ENCODE peak calls at places on chromosomes 12 and 14, in eight cellular contexts. V is body of pancreas, I is GM12865, R is nephron progenitor cell, N is heart right ventricle, J is IMR-90, E is lower lobe of right lung, T is BJ. U is an unnamed sample.

GRCh38 chr12:101407054-101407437 is 526 bp downstream of the ARL1 start:
- DNase-seq in I (no peak), R (no peak), E (peak), V (no peak), J (no peak), N (no peak), T (no peak), U (no peak)

GRCh38 chr12:132355742-132356681 is 26.6 kb upstream of the GALNT9 start:
- DNase-seq in V (no peak), J (no peak), E (peak), R (no peak), N (no peak), T (no peak), I (no peak), U (no peak)

GRCh38 chr12:90501412-90501811 is 453.6 kb downstream of the CCER1 start:
- DNase-seq in T (no peak), J (no peak), V (no peak), E (no peak), N (no peak), R (no peak), I (no peak), U (no peak)

GRCh38 chr14:83164016-83164415 is 1630.4 kb upstream of the SEL1L start:
- DNase-seq in T (peak), J (peak), V (no peak), I (no peak), N (no peak), E (no peak), R (no peak), U (peak)

GRCh38 chr14:42002139-42002538 is 395.5 kb downstream of the LRFN5 start:
- DNase-seq in J (peak), I (no peak), E (no peak), R (no peak), N (no peak), T (no peak), V (no peak), U (no peak)

GRCh38 chr14:51860164-51860835 is at the start of gene GNG2:
- DNase-seq in N (peak), V (peak), E (peak), I (peak), J (peak), R (peak), T (no peak), U (peak)

GRCh38 chr12:106284294-106285105 is 18.0 kb upstream of the TCP11L2 start:
- DNase-seq in T (no peak), E (no peak), V (no peak), N (no peak), I (no peak), J (no peak), R (no peak), U (no peak)

GRCh38 chr12:127165567-127166392 is 1101.2 kb upstream of the TMEM132C start:
- DNase-seq in E (peak), R (peak), J (peak), N (peak), V (peak), I (peak), T (no peak), U (peak)

GRCh38 chr12:106675651-106676435 is 93.0 kb downstream of the RFX4 start:
- DNase-seq in R (no peak), V (no peak), J (no peak), N (no peak), E (no peak), T (no peak), I (no peak), U (no peak)

GRCh38 chr12:6927379-6927991 is at the start of gene ATN1:
- DNase-seq in J (peak), T (no peak), E (peak), N (peak), V (peak), R (peak), I (no peak), U (peak)

GRCh38 chr12:19648173-19648572 is 208.9 kb downstream of the AEBP2 start:
- DNase-seq in J (no peak), V (no peak), T (no peak), R (no peak), I (peak), E (no peak), N (no peak), U (no peak)

GRCh38 chr14:34930591-34931069 is 52.2 kb upstream of the SRP54 start:
- DNase-seq in I (peak), J (no peak), R (no peak), E (no peak), N (no peak), T (no peak), V (no peak), U (no peak)

GRCh38 chr14:75328575-75328974 is 49.9 kb downstream of the FOS start:
- DNase-seq in J (no peak), R (no peak), T (no peak), E (no peak), I (no peak), N (no peak), V (no peak), U (no peak)

GRCh38 chr14:20657216-20658211 is 16.0 kb upstream of the OR6S1 start:
- DNase-seq in N (no peak), J (peak), E (no peak), T (no peak), V (no peak), I (peak), R (peak), U (no peak)

GRCh38 chr14:29463727-29464370 is 463.8 kb downstream of the PRKD1 start:
- DNase-seq in R (no peak), T (no peak), V (no peak), N (no peak), J (no peak), E (no peak), I (no peak), U (no peak)

GRCh38 chr14:94571950-94572349 is 9.3 kb upstream of the SERPINA5 start:
- DNase-seq in T (no peak), N (no peak), V (no peak), R (no peak), E (no peak), J (peak), I (no peak), U (no peak)

GRCh38 chr14:103633391-103633790 is 4.4 kb downstream of the KLC1 start:
- DNase-seq in E (no peak), I (no peak), N (no peak), R (no peak), V (no peak), J (no peak), T (no peak), U (no peak)

DNA sequence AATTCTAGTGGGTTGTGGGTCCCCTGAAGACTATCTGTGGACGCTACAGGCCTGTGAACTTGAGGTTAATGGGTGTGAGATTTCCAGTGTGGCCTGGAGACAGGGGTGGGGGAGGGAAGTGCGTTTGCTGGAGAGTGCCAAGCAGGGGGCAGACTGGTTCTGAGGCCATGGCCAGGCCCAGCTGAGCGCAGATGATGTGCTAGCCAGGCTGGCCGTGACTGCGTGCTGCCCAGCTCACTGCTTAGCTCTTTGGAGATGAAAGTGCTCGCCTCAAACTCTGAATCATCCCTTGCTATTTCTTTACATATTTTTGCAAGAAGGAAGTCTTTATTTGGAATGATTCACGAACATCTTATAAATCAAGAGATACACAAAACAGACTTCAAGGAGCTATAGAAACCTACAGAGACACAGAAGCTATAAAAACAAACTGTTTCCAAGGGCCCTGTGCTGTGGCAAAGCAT is 75.3 kb upstream of the PLEKHG3 start:
- DNase-seq in J (peak), N (no peak), E (no peak), R (no peak), T (peak), V (no peak), I (no peak), U (peak)
- TF ChIP-seq CTCF in J (peak), N (no peak), E (no peak), R (no peak), T (peak), V (no peak), I (no peak), U (no peak)

GRCh38 chr14:24349742-24350141 is 10.0 kb upstream of the RIPK3 start:
- DNase-seq in V (no peak), I (no peak), T (no peak), R (no peak), E (no peak), J (no peak), N (no peak), U (no peak)

GRCh38 chr14:24351517-24351916 is 11.7 kb upstream of the RIPK3 start:
- DNase-seq in N (no peak), V (no peak), I (no peak), R (no peak), E (no peak), J (peak), T (no peak), U (no peak)

GRCh38 chr14:24347140-24347539 is 7.3 kb upstream of the RIPK3 start:
- DNase-seq in J (no peak), R (no peak), I (no peak), V (no peak), T (no peak), E (no peak), N (no peak), U (no peak)

GRCh38 chr14:24343795-24344660 is 4.2 kb upstream of the RIPK3 start:
- DNase-seq in T (no peak), V (peak), E (no peak), J (no peak), I (no peak), R (no peak), N (no peak), U (no peak)

GRCh38 chr14:24348186-24348585 is 8.4 kb upstream of the RIPK3 start:
- DNase-seq in I (no peak), J (no peak), N (no peak), T (no peak), E (no peak), V (no peak), R (no peak), U (no peak)
- TF ChIP-seq CTCF in I (no peak), J (no peak), N (no peak), T (no peak), E (no peak), V (no peak), R (no peak), U (no peak)

GRCh38 chr14:87940382-87940781 is 52.6 kb downstream of the GALC start:
- DNase-seq in V (no peak), N (no peak), T (no peak), I (peak), R (no peak), J (no peak), E (no peak), U (no peak)

GRCh38 chr14:87940894-87941293 is 52.1 kb downstream of the GALC start:
- DNase-seq in V (no peak), J (no peak), T (no peak), I (no peak), R (no peak), E (no peak), N (no peak), U (no peak)

DNA sequence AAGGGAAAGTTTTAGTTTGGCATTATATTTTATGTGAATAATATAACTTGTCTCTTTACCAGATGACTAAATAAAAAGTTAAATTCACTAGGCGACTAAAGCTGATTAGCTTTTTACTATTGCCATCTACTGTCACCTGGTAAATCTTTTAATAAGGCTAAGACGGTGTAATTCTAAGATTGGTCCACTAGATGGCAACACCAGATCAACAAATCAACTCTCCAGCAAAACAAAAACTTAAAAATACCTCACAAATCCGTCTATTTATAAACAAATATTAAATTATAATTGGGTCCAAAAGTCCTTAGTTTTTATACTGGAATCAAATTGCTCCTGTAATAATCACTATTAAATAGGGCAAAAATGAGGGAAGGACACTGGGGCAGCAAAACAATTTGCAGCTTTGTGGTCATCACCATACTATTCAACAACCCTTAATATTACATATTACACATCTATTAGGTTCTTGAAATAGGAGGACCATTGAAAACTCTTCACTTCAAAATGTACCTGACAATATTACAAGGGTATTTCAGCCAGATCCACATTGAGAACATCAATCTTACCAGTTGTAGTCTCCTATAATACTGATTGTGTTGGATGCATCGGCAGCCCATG is 47.9 kb downstream of the GALC start:
- DNase-seq in N (no peak), V (no peak), R (no peak), E (no peak), J (peak), T (peak), I (peak), U (peak)
- TF ChIP-seq CTCF in N (peak), V (peak), R (peak), E (peak), J (peak), T (peak), I (peak), U (peak)

DNA sequence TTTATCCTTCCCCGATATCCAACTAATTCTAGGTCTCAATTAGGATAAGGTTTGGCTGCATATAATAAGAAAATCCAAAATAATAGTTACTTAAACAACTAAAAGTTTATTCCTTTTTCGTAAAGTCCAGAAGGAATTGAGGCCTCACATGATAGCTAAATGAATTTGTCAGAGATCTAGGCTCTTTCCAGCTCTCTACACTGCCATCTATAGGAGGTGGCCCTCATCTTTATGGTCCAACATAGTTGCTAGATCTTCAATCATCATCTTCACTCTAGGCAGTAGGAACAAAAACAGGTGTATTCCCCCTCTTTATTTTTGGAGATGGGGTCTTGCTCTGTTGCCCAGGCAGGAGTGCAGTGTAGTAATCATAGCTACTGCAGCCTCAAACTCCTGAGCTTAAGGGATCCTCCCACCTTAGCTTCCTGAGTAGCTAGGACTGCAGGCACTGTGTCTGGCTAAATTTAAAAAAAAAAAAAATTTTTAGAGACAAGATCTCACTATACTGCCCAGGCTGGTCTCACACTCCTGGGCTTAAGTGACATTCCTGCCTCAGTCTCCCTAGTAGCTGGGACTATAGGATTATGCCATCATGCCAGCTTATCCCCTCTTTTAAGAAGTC is 46.5 kb upstream of the SAV1 start:
- DNase-seq in E (no peak), T (no peak), J (peak), I (peak), V (peak), R (no peak), N (no peak), U (no peak)
- TF ChIP-seq CTCF in E (peak), T (peak), J (peak), I (peak), V (peak), R (peak), N (peak), U (peak)

DNA sequence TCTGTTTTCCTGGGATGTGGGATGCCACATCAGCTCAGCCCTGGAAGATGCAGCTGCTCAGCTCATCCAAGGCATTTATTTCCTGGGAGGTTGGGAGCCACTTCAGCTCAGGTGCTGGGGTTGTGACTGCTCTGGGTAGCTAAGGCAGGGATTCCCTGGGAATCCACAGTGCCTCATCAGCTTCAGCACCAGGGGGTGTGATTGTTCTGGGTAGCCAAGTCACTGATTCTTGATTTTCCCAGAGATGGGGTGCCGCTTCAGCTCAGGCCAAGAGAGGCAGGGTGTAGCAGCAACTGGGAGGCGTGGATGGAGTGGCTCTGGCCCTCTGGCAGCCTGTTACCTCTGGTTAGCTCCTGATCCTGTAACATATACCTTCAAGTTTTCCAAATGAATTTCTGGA is 81.3 kb upstream of the PRMT8 start:
- DNase-seq in J (no peak), E (no peak), T (no peak), R (no peak), N (no peak), V (no peak), I (no peak), U (no peak)
- TF ChIP-seq CTCF in J (no peak), E (no peak), T (no peak), R (no peak), N (no peak), V (no peak), I (no peak), U (no peak)

DNA sequence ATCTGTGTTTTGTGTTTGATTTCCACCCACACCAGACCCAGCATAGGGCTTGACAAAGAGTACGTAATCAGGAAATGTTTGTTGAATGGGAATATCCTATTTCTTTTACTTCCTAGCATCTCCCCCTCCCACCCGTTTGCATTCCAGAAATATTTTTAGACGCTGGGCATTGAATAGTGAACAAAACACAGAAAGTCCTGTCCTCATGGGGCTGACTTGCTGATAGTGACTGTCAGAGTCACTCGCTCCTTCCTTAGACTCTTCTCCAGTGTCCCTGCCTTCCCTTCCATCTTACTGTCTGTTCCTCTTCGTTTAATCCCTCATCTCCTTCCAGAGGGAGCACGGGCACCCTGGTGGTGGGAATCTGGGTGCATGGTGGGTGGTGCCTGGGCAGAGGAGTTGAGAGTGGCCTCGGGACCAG is 53.6 kb downstream of the SLC25A47 start:
- DNase-seq in T (no peak), R (peak), V (no peak), N (no peak), E (no peak), J (peak), I (no peak), U (no peak)
- TF ChIP-seq CTCF in T (peak), R (peak), V (no peak), N (no peak), E (no peak), J (peak), I (no peak), U (no peak)

DNA sequence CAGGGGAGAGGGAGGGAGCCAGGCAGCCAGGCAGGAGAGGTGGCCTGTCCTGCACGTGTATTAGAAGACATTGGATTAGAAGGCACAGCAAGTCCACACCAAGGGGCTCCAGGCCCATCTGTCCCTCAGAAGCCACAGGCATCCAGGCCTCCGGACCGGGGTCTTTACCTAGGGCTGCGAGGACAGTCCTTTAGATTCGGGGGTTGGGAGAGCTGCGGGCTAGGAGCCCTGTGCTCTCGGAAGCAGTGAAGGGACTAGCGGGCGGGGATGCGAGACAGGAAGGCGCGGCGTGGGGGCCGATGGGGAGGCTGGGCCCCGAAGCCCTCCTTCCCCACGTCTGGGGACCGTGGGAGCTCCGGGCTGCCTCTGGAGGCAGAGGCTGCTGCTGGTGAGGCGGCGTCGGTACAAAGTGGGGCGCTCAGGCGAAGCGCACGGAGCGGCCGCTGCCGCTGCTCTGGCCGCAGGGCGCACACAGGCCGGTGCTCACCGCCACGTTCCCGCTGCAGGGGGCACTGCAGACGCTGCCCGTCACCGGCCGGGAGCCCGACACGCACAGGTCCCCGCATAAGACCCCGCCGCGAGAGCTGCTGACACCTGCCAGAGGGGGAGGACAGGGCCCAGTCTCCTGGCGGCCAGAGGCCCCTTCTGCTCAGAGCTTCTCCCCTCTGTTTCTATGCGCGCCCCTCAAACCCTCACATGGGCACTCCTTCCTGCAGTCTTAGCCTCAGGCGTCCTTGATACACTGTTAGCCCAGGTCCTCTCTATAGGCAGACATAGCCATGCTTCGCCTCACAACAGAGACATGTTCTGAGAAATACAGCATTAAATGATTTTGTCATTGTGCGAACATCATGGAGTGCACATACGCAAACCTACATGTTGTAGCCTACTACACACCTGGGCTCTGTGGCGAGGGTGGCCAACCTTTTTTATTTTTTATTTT is 17.3 kb downstream of the KRT7 start:
- DNase-seq in J (no peak), T (no peak), V (peak), R (peak), E (peak), N (no peak), I (no peak), U (no peak)
- TF ChIP-seq CTCF in J (no peak), T (no peak), V (peak), R (peak), E (no peak), N (peak), I (no peak), U (no peak)

DNA sequence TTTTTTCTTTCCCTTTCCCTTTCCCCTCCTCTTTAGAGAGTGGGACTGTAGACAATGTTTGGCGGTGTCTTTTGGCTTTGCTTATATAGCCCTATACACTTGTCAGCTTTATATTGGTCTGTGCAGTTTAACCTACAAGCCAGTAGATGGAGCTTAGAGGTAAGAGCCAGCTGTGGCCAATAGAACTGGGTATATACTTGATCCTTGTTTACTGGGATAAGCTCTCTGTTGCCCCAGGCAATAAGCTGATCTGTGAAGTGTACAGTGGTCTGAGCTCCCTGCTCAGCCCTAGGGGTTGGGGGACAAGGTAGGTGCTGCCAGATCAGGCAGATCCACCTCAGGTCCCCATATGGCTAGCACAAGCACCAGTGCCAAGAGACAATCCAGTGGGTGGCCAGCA is 434.1 kb downstream of the NOVA1 start:
- DNase-seq in T (no peak), N (no peak), V (no peak), E (no peak), I (no peak), R (no peak), J (peak), U (no peak)
- TF ChIP-seq CTCF in T (no peak), N (peak), V (peak), E (no peak), I (no peak), R (peak), J (peak), U (peak)

U was measured in AG09319.